ENCODE peak calls at places on chromosomes 3 and 15, in ten cellular contexts. D is transverse colon; B is left lung; C is H9; K is body of pancreas; H is right cardiac atrium; G is mesendoderm; A is effector memory CD4-positive, alpha-beta T cell; V is left ventricle myocardium inferior; Y is brain microvascular endothelial cell. M is an unnamed sample.

GRCh38 chr3:181722156-181722555 is 10.4 kb downstream of the SOX2 start:
- DNase-seq in Y (no peak), A (no peak), V (no peak), H (no peak), G (no peak), K (no peak), B (no peak), D (no peak), C (no peak), M (no peak)

GRCh38 chr15:52100807-52101206 is 11.8 kb downstream of the BCL2L10 start:
- DNase-seq in B (peak), V (peak), C (no peak), K (peak), G (peak), H (peak), D (peak), A (no peak), Y (peak), M (no peak)

GRCh38 chr3:53190659-53191058 is 29.6 kb downstream of the PRKCD start:
- DNase-seq in K (no peak), A (no peak), D (no peak), C (no peak), B (no peak), Y (no peak), H (no peak), V (no peak), G (no peak), M (no peak)

GRCh38 chr3:62480056-62480455 is 106.7 kb upstream of the FEZF2 start:
- DNase-seq in C (no peak), V (no peak), Y (no peak), K (no peak), A (no peak), B (no peak), G (no peak), D (no peak), H (no peak), M (no peak)

GRCh38 chr3:37537914-37538691 is 323.6 kb upstream of the CTDSPL start:
- DNase-seq in K (no peak), H (peak), G (peak), Y (no peak), B (no peak), A (no peak), D (no peak), C (no peak), V (peak), M (no peak)

GRCh38 chr15:70507772-70508351 is 255.5 kb downstream of the UACA start:
- DNase-seq in G (no peak), A (no peak), B (peak), H (no peak), K (no peak), V (no peak), Y (peak), D (no peak), C (no peak), M (no peak)

GRCh38 chr3:150180349-150180748 is 209.7 kb upstream of the PFN2 start:
- DNase-seq in G (no peak), A (no peak), K (no peak), H (no peak), V (no peak), C (no peak), D (no peak), B (no peak), Y (peak), M (no peak)

GRCh38 chr3:115804722-115805121 is 181.4 kb downstream of the GAP43 start:
- DNase-seq in Y (peak), B (no peak), H (no peak), C (no peak), G (no peak), D (no peak), V (no peak), K (no peak), A (no peak), M (no peak)

GRCh38 chr3:158659454-158660237 is 12.8 kb downstream of the LXN start:
- DNase-seq in V (peak), Y (peak), A (peak), K (peak), D (peak), G (peak), C (peak), B (peak), H (peak), M (peak)

GRCh38 chr3:113275876-113276580 is 64.7 kb downstream of the BOC start:
- DNase-seq in K (peak), B (no peak), G (peak), Y (peak), D (peak), H (peak), A (no peak), C (peak), V (peak), M (no peak)

GRCh38 chr3:186909078-186909853 is 21.1 kb upstream of the ST6GAL1 start:
- DNase-seq in A (peak), B (no peak), K (no peak), G (peak), D (peak), Y (no peak), C (peak), H (peak), V (no peak), M (peak)

GRCh38 chr15:82792068-82792467 is 13.8 kb downstream of the FSD2 start:
- DNase-seq in G (no peak), D (no peak), K (no peak), Y (no peak), C (no peak), A (no peak), B (no peak), H (no peak), V (no peak), M (no peak)

GRCh38 chr15:38065721-38066120 is 131.3 kb downstream of the TMCO5A start:
- DNase-seq in G (no peak), H (no peak), C (no peak), K (no peak), V (no peak), A (no peak), D (no peak), B (no peak), Y (no peak), M (no peak)

GRCh38 chr3:96863129-96863740 is 48.8 kb downstream of the EPHA6 start:
- DNase-seq in Y (peak), G (peak), D (peak), C (no peak), K (peak), B (no peak), A (no peak), V (no peak), H (no peak), M (no peak)

GRCh38 chr3:4887177-4887576 is 92.1 kb upstream of the BHLHE40 start:
- DNase-seq in Y (no peak), H (no peak), C (no peak), B (no peak), G (no peak), A (no peak), V (no peak), K (no peak), D (no peak), M (no peak)

GRCh38 chr3:99509224-99509623 is 129.2 kb upstream of the COL8A1 start:
- DNase-seq in C (no peak), A (no peak), V (no peak), D (no peak), B (no peak), Y (peak), K (no peak), H (no peak), G (no peak), M (no peak)

GRCh38 chr3:40713795-40714194 is 189.0 kb downstream of the ZNF621 start:
- DNase-seq in B (no peak), A (no peak), D (no peak), Y (no peak), G (peak), H (no peak), V (no peak), K (no peak), C (no peak), M (no peak)

GRCh38 chr3:184805351-184806038 is 6.5 kb upstream of the VPS8 start:
- DNase-seq in V (no peak), C (no peak), G (no peak), A (no peak), H (no peak), D (no peak), K (no peak), B (no peak), Y (no peak), M (no peak)

GRCh38 chr3:182741214-182741613 is 52.1 kb upstream of the ATP11B start:
- DNase-seq in Y (no peak), C (no peak), G (no peak), D (no peak), A (no peak), V (no peak), K (no peak), B (no peak), H (no peak), M (no peak)

GRCh38 chr15:57692709-57693108 is 13.8 kb upstream of the POLR2M start:
- DNase-seq in B (no peak), C (no peak), V (no peak), K (no peak), D (no peak), G (no peak), Y (peak), A (no peak), H (no peak), M (no peak)

GRCh38 chr3:57942872-57943283 is 65.3 kb upstream of the FLNB start:
- DNase-seq in G (no peak), B (peak), Y (no peak), V (peak), H (peak), D (peak), C (no peak), A (no peak), K (peak), M (no peak)

GRCh38 chr15:66138096-66138783 is 115.3 kb downstream of the MEGF11 start:
- DNase-seq in D (no peak), K (peak), Y (no peak), H (peak), G (no peak), B (no peak), V (peak), C (no peak), A (no peak), M (no peak)

GRCh38 chr15:66138882-66139281 is 114.7 kb downstream of the MEGF11 start:
- DNase-seq in K (no peak), D (no peak), C (no peak), H (no peak), G (no peak), A (no peak), V (no peak), B (no peak), Y (no peak), M (no peak)

GRCh38 chr15:66135664-66136063 is 117.9 kb downstream of the MEGF11 start:
- DNase-seq in C (no peak), V (no peak), H (no peak), D (no peak), K (no peak), G (no peak), Y (no peak), A (no peak), B (no peak), M (no peak)

GRCh38 chr15:66134284-66134683 is 119.3 kb downstream of the MEGF11 start:
- DNase-seq in K (no peak), B (no peak), Y (no peak), V (no peak), C (no peak), A (no peak), G (no peak), H (no peak), D (no peak), M (no peak)

GRCh38 chr15:66136948-66137347 is 116.6 kb downstream of the MEGF11 start:
- DNase-seq in C (no peak), G (no peak), H (no peak), A (no peak), K (no peak), V (no peak), Y (no peak), D (no peak), B (no peak), M (no peak)
- H3K27ac ChIP-seq in C (no peak), G (no peak), H (no peak), A (no peak), K (no peak), V (no peak), Y (no peak), D (no peak), B (no peak), M (no peak)

DNA sequence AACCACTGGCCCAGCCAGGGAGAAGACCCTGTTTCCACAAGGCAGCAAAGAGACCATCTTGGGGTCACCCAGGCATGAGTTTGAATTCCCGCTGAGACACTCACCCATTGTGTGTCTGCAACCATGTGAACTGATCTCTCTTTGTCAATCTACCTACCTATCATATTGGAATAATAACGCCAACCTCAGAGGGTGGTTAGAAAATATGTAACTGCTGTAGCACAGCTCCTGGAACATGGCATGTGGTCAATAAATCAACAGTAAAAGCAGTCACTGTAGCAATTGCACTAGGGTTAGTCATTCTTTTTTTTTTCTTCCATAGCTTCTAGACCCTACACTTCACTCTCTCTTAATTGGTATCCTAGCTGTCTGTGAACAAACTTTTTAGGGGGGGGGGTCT is 64.2 kb upstream of the SLCO2A1 start:
- DNase-seq in A (no peak), B (no peak), K (no peak), V (no peak), H (no peak), Y (no peak), D (no peak), G (no peak), C (no peak), M (no peak)
- H3K27ac ChIP-seq in A (no peak), B (no peak), K (no peak), V (no peak), H (no peak), Y (no peak), D (no peak), G (no peak), C (no peak), M (no peak)

GRCh38 chr3:134794950-134795775 is at the start of gene EPHB1:
- DNase-seq in V (peak), G (peak), D (peak), Y (peak), B (peak), K (peak), A (no peak), H (peak), C (peak), M (no peak)
- H3K27ac ChIP-seq in V (peak), G (no peak), D (peak), Y (no peak), B (no peak), K (no peak), A (no peak), H (no peak), C (no peak), M (no peak)

DNA sequence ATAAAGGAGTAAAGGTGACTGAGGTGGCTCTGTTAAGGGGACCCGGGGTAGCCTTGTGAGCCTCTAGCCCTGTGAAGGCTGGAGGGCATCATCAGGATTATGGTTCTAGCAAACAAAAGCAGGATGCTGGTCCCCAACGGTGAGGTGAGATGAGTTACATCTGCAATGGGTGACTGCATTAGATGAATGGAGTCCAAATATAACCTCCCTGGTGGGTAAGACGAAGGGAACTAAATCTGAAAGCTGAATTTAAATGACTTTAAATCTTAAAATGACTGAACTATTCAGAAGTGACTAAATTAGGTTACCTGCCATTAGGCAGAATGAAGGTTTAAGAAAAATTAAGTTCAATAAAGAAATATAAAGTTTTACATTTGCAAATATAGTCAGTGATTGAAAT is 4.6 kb upstream of the HLTF start:
- DNase-seq in Y (no peak), A (no peak), C (no peak), G (no peak), B (no peak), D (no peak), H (no peak), V (no peak), K (no peak), M (no peak)
- H3K27ac ChIP-seq in Y (no peak), A (no peak), C (no peak), G (no peak), B (no peak), D (no peak), H (no peak), V (no peak), K (no peak), M (no peak)